ENCODE peak calls at places on chromosomes 11 and 22, in six cellular contexts. One of them, this sample, is unnamed.

GRCh38 chr22:39808087-39808486 is 85.5 kb downstream of the ENTHD1 start:
- DNase-seq in GM10248: no peak
- DNase-seq in Peyer's patch: peak; percentile 63
- DNase-seq in ovary: no peak
- DNase-seq in esophagus squamous epithelium: no peak
- DNase-seq in natural killer cell: no peak
- DNase-seq in this sample: no peak

GRCh38 chr22:22770881-22771280 is 116.7 kb upstream of the IGLL5 start:
- DNase-seq in GM10248: no peak
- DNase-seq in natural killer cell: no peak
- DNase-seq in Peyer's patch: no peak
- DNase-seq in ovary: no peak
- DNase-seq in esophagus squamous epithelium: no peak
- DNase-seq in this sample: no peak

GRCh38 chr11:64459609-64460008 is 100.6 kb downstream of the RPS6KA4 start:
- DNase-seq in ovary: no peak
- DNase-seq in Peyer's patch: no peak
- DNase-seq in natural killer cell: no peak
- DNase-seq in esophagus squamous epithelium: no peak
- DNase-seq in GM10248: no peak
- DNase-seq in this sample: no peak

GRCh38 chr11:35087648-35088047 is 51.3 kb upstream of the CD44 start:
- DNase-seq in natural killer cell: no peak
- DNase-seq in Peyer's patch: no peak
- DNase-seq in esophagus squamous epithelium: no peak
- DNase-seq in ovary: no peak
- DNase-seq in GM10248: no peak
- DNase-seq in this sample: no peak

GRCh38 chr11:75946531-75947530 is 131.8 kb downstream of the UVRAG start:
- DNase-seq in esophagus squamous epithelium: no peak
- DNase-seq in Peyer's patch: no peak
- DNase-seq in GM10248: no peak
- DNase-seq in ovary: peak; percentile 9
- DNase-seq in natural killer cell: no peak
- DNase-seq in this sample: no peak

GRCh38 chr11:100632970-100633452 is 54.1 kb upstream of the ARHGAP42 start:
- DNase-seq in esophagus squamous epithelium: no peak
- DNase-seq in natural killer cell: no peak
- DNase-seq in Peyer's patch: peak; percentile 79
- DNase-seq in ovary: peak; percentile 54
- DNase-seq in GM10248: no peak
- DNase-seq in this sample: no peak

GRCh38 chr22:24183321-24184031 is 2.2 kb downstream of the SUSD2 start:
- DNase-seq in Peyer's patch: peak; percentile 62
- DNase-seq in ovary: no peak
- DNase-seq in natural killer cell: no peak
- DNase-seq in GM10248: no peak
- DNase-seq in esophagus squamous epithelium: no peak
- DNase-seq in this sample: no peak

GRCh38 chr11:57116654-57117053 is 65.1 kb upstream of the LRRC55 start:
- DNase-seq in GM10248: peak; percentile 14
- DNase-seq in Peyer's patch: peak; percentile 54
- DNase-seq in natural killer cell: no peak
- DNase-seq in ovary: no peak
- DNase-seq in esophagus squamous epithelium: no peak
- DNase-seq in this sample: no peak

GRCh38 chr11:63099555-63099954 is 44.5 kb downstream of the SLC22A24 start:
- DNase-seq in ovary: no peak
- DNase-seq in Peyer's patch: no peak
- DNase-seq in GM10248: no peak
- DNase-seq in natural killer cell: no peak
- DNase-seq in esophagus squamous epithelium: no peak
- DNase-seq in this sample: no peak

GRCh38 chr11:127693686-127694085 is 693.1 kb upstream of the KIRREL3 start:
- DNase-seq in ovary: no peak
- DNase-seq in GM10248: no peak
- DNase-seq in natural killer cell: no peak
- DNase-seq in esophagus squamous epithelium: no peak
- DNase-seq in Peyer's patch: no peak
- DNase-seq in this sample: no peak

DNA sequence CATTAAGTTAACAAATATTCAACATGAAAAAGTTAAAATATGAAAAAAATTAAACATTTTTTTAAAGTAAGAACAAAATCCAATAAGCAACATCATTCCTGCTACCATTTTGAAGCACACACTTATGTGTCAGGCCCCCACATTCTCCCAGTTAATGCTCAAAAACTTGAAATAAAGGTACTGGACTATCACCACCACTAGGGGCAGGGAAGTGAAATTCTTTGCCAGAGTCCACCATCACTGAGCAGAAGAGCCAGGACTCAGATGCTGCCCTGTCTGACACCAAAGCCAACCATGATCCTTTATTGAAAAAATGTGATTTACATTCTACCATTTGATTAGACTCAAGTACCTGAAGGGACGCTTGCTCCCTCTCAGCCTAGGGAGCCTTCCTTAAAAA is 39.1 kb downstream of the PITPNB start:
- DNase-seq in natural killer cell: no peak
- DNase-seq in esophagus squamous epithelium: no peak
- DNase-seq in GM10248: peak; percentile 28
- DNase-seq in Peyer's patch: no peak
- DNase-seq in ovary: no peak
- DNase-seq in this sample: no peak
- TF ChIP-seq CTCF in natural killer cell: no peak
- TF ChIP-seq CTCF in esophagus squamous epithelium: peak; percentile 63
- TF ChIP-seq CTCF in GM10248: peak; percentile 45
- TF ChIP-seq CTCF in Peyer's patch: peak; percentile 44
- TF ChIP-seq CTCF in ovary: peak; percentile 16
- TF ChIP-seq CTCF in this sample: peak; percentile 61

DNA sequence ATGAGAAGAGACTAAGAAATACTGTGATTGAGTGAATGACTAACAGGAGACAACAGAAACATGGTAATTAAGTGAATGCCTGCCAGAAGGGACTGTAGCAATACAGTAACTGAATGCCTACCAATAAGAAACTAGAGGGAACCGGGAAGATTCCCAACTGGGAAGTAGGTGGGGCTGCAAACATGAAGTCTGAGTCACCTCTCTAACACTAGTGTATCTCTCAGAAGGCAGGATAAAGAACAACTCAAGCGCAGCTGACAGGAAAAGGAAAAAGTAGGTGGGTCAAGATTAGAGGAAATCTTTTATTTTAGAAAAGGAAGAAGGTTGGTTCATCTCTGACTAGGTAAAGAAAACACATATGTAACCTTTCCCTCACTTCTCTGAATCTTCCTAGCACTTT is 14.0 kb downstream of the C11orf42 start:
- DNase-seq in natural killer cell: no peak
- DNase-seq in GM10248: no peak
- DNase-seq in esophagus squamous epithelium: no peak
- DNase-seq in Peyer's patch: no peak
- DNase-seq in ovary: no peak
- DNase-seq in this sample: no peak
- TF ChIP-seq CTCF in natural killer cell: no peak
- TF ChIP-seq CTCF in GM10248: no peak
- TF ChIP-seq CTCF in esophagus squamous epithelium: no peak
- TF ChIP-seq CTCF in Peyer's patch: no peak
- TF ChIP-seq CTCF in ovary: no peak
- TF ChIP-seq CTCF in this sample: no peak

GRCh38 chr11:119583585-119583984 is 145.4 kb downstream of the NECTIN1 start:
- DNase-seq in Peyer's patch: peak; percentile 13
- DNase-seq in natural killer cell: no peak
- DNase-seq in GM10248: no peak
- DNase-seq in ovary: no peak
- DNase-seq in esophagus squamous epithelium: no peak
- DNase-seq in this sample: no peak
- TF ChIP-seq CTCF in Peyer's patch: no peak
- TF ChIP-seq CTCF in natural killer cell: no peak
- TF ChIP-seq CTCF in GM10248: no peak
- TF ChIP-seq CTCF in ovary: no peak
- TF ChIP-seq CTCF in esophagus squamous epithelium: peak; percentile 30
- TF ChIP-seq CTCF in this sample: peak; percentile 26

DNA sequence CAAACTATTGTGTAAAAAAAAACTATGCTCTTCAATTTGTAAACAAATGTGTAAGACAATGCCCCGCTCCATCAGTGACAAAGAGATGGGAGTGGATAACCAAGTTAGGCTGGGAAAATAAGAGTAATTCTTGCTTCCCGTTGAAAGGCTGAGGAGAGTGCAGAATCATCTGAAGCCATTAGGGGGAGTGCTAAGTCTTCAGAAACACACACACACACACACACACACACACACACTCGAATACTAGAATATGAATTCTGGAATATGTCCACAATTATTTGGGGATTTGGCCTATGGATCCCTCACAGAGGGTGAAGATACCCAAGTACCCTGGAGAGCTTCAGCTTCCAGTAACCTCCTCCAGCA is 27.8 kb upstream of the ROBO3 start:
- DNase-seq in GM10248: peak; percentile 44
- DNase-seq in ovary: no peak
- DNase-seq in natural killer cell: no peak
- DNase-seq in esophagus squamous epithelium: no peak
- DNase-seq in Peyer's patch: no peak
- DNase-seq in this sample: no peak
- TF ChIP-seq CTCF in GM10248: peak; percentile 69
- TF ChIP-seq CTCF in ovary: no peak
- TF ChIP-seq CTCF in natural killer cell: no peak
- TF ChIP-seq CTCF in esophagus squamous epithelium: peak; percentile 53
- TF ChIP-seq CTCF in Peyer's patch: peak; percentile 34
- TF ChIP-seq CTCF in this sample: no peak

DNA sequence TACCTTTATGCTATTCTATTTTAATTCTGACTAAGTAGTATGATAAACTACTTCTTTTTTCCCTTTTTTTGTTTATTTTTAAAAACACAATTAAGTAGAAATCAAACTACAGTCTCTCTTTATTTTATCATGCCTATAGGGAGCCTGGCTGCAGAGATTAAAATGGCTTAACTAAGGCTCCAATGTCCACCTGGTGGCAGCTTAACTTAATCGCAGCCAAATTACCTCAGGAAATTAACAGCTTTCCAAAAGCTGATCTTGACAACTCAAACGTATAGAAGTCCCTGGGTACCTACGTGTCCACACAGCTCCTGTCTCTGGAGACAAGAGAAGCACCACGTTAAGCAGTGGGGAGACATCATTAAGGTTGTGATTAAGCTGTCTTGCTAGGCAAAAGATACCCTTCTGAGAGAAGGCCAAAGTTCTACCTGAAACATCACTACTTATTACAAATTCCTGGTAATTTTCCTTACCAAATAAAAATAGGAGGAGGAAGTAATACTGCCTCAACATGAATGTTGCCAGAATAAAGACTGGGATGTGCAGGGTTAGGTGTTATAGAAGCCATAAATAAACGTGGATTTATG is 63.2 kb upstream of the SNX19 start:
- DNase-seq in ovary: no peak
- DNase-seq in Peyer's patch: no peak
- DNase-seq in natural killer cell: no peak
- DNase-seq in esophagus squamous epithelium: no peak
- DNase-seq in GM10248: no peak
- DNase-seq in this sample: no peak
- TF ChIP-seq CTCF in ovary: no peak
- TF ChIP-seq CTCF in Peyer's patch: peak; percentile 24
- TF ChIP-seq CTCF in natural killer cell: no peak
- TF ChIP-seq CTCF in esophagus squamous epithelium: peak; percentile 57
- TF ChIP-seq CTCF in GM10248: peak; percentile 24
- TF ChIP-seq CTCF in this sample: peak; percentile 70

DNA sequence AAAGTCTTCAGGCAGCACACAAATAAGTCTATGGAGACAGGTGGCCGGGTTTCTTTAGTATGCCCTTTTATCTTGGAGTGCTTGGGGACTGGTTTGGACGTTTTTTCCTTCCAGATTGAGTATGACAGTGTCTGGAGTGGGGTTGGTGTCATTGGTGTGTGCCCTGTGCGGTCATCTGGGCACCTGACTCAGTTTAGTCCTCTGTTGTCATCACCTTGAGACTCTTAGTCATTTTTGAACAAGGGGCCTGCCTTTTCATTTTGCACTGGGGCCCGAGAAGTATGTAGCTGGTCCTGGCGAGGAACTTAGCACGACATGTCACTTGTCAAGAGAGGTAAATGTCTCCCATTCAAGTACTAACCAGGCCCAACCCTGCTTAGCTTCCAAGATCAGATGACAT is 27.2 kb upstream of the MYO18B start:
- DNase-seq in Peyer's patch: no peak
- DNase-seq in GM10248: no peak
- DNase-seq in esophagus squamous epithelium: no peak
- DNase-seq in ovary: no peak
- DNase-seq in natural killer cell: no peak
- DNase-seq in this sample: no peak
- TF ChIP-seq CTCF in Peyer's patch: no peak
- TF ChIP-seq CTCF in GM10248: no peak
- TF ChIP-seq CTCF in esophagus squamous epithelium: no peak
- TF ChIP-seq CTCF in ovary: no peak
- TF ChIP-seq CTCF in natural killer cell: no peak
- TF ChIP-seq CTCF in this sample: no peak

GRCh38 chr11:78027759-78028158 is 4.7 kb upstream of the KCTD14 start:
- DNase-seq in GM10248: no peak
- DNase-seq in Peyer's patch: no peak
- DNase-seq in ovary: no peak
- DNase-seq in natural killer cell: no peak
- DNase-seq in esophagus squamous epithelium: no peak
- DNase-seq in this sample: no peak
- TF ChIP-seq CTCF in GM10248: no peak
- TF ChIP-seq CTCF in Peyer's patch: no peak
- TF ChIP-seq CTCF in ovary: no peak
- TF ChIP-seq CTCF in natural killer cell: no peak
- TF ChIP-seq CTCF in esophagus squamous epithelium: no peak
- TF ChIP-seq CTCF in this sample: no peak

GRCh38 chr22:30270841-30271240 is 4.2 kb upstream of the OSM start:
- DNase-seq in Peyer's patch: peak; percentile 74
- DNase-seq in natural killer cell: no peak
- DNase-seq in ovary: no peak
- DNase-seq in GM10248: no peak
- DNase-seq in esophagus squamous epithelium: peak; percentile 44
- DNase-seq in this sample: no peak
- TF ChIP-seq CTCF in Peyer's patch: no peak
- TF ChIP-seq CTCF in natural killer cell: no peak
- TF ChIP-seq CTCF in ovary: no peak
- TF ChIP-seq CTCF in GM10248: no peak
- TF ChIP-seq CTCF in esophagus squamous epithelium: no peak
- TF ChIP-seq CTCF in this sample: no peak

This sample was measured in progenitor cell of endocrine pancreas.